ENCODE peak calls at places on chromosome 7, in six cellular contexts. C is breast epithelium, Q is heart left ventricle, D is ovary, R is NB4, E is GM12892. P is an unnamed sample.

GRCh38 chr7:68544851-68545250 is 1053.4 kb upstream of the AUTS2 start:
- DNase-seq in R (no peak), Q (no peak), E (no peak), D (no peak), C (no peak), P (no peak)

GRCh38 chr7:133789951-133790350 is 337.2 kb upstream of the LRGUK start:
- DNase-seq in Q (no peak), C (no peak), D (no peak), R (no peak), E (no peak), P (no peak)

GRCh38 chr7:122310119-122311021 is 5.8 kb upstream of the FEZF1 start:
- DNase-seq in D (peak; percentile 16), E (no peak), Q (peak; percentile 60), R (no peak), C (no peak), P (no peak)

GRCh38 chr7:157771-158251 is 34.6 kb upstream of the FAM20C start:
- DNase-seq in E (no peak), R (no peak), Q (peak; percentile 44), D (no peak), C (no peak), P (no peak)

GRCh38 chr7:26409636-26410035 is 118.0 kb downstream of the SNX10 start:
- DNase-seq in R (no peak), D (no peak), C (no peak), E (no peak), Q (no peak), P (no peak)

GRCh38 chr7:69612981-69613380 is 14.7 kb downstream of the AUTS2 start:
- DNase-seq in Q (no peak), D (no peak), C (no peak), R (no peak), E (no peak), P (no peak)

GRCh38 chr7:106119719-106120118 is 7.6 kb upstream of the SYPL1 start:
- DNase-seq in C (no peak), Q (no peak), E (no peak), D (no peak), R (no peak), P (no peak)

GRCh38 chr7:2605608-2606538 is 25.9 kb upstream of the TTYH3 start:
- DNase-seq in Q (no peak), C (no peak), E (no peak), D (no peak), R (no peak), P (no peak)

GRCh38 chr7:35384761-35385700 is 131.1 kb upstream of the TBX20 start:
- DNase-seq in R (no peak), D (no peak), Q (peak; percentile 78), E (no peak), C (no peak), P (no peak)

GRCh38 chr7:73449422-73449821 is 15.8 kb downstream of the FZD9 start:
- DNase-seq in D (no peak), R (no peak), E (no peak), Q (no peak), C (no peak), P (no peak)

GRCh38 chr7:35736725-35737124 is 41.8 kb upstream of the HERPUD2 start:
- DNase-seq in R (no peak), Q (no peak), D (no peak), C (no peak), E (no peak), P (no peak)

GRCh38 chr7:111654414-111654813 is 92.1 kb upstream of the IMMP2L start:
- DNase-seq in C (no peak), D (no peak), Q (no peak), R (no peak), E (no peak), P (no peak)

GRCh38 chr7:5557920-5558401 is 134.3 kb upstream of the TNRC18 start:
- DNase-seq in E (peak; percentile 68), Q (peak; percentile 87), D (peak; percentile 61), C (peak; percentile 59), R (no peak), P (peak; percentile 63)

GRCh38 chr7:142835487-142835886 is 19.4 kb upstream of the EPHB6 start:
- DNase-seq in Q (no peak), D (no peak), C (no peak), E (no peak), R (no peak), P (peak; percentile 47)

GRCh38 chr7:133481676-133482075 is 228.8 kb downstream of the EXOC4 start:
- DNase-seq in Q (no peak), D (no peak), E (no peak), R (peak; percentile 15), C (no peak), P (no peak)

GRCh38 chr7:12297709-12298108 is 86.6 kb downstream of the TMEM106B start:
- DNase-seq in E (no peak), D (no peak), Q (no peak), R (no peak), C (peak; percentile 17), P (no peak)

GRCh38 chr7:17584822-17585221 is 286.4 kb downstream of the AHR start:
- DNase-seq in R (no peak), Q (no peak), D (no peak), E (no peak), C (no peak), P (no peak)

GRCh38 chr7:99366646-99367045 is 7.9 kb upstream of the ARPC1B start:
- DNase-seq in R (no peak), E (no peak), D (no peak), C (no peak), Q (no peak), P (no peak)

GRCh38 chr7:103106336-103107070 is 31.6 kb downstream of the ARMC10 start:
- DNase-seq in R (no peak), D (peak; percentile 76), C (no peak), Q (no peak), E (no peak), P (no peak)

GRCh38 chr7:12303507-12303906 is 92.4 kb downstream of the TMEM106B start:
- DNase-seq in E (no peak), Q (no peak), C (no peak), D (no peak), R (no peak), P (no peak)

GRCh38 chr7:157086508-157087187 is 52.1 kb upstream of the UBE3C start:
- DNase-seq in C (no peak), D (no peak), E (no peak), R (no peak), Q (no peak), P (no peak)

GRCh38 chr7:31873816-31874597 is 187.0 kb downstream of the PPP1R17 start:
- DNase-seq in C (no peak), E (no peak), R (no peak), D (no peak), Q (no peak), P (no peak)

GRCh38 chr7:75696263-75697037 is 42.3 kb downstream of the HIP1 start:
- DNase-seq in R (no peak), E (no peak), C (no peak), D (no peak), Q (no peak), P (no peak)

GRCh38 chr7:81873559-81873958 is 103.7 kb upstream of the HGF start:
- DNase-seq in C (no peak), R (no peak), Q (no peak), E (no peak), D (no peak), P (no peak)

GRCh38 chr7:15561840-15562239 is at the start of gene AGMO:
- DNase-seq in C (no peak), E (no peak), R (no peak), Q (peak; percentile 76), D (peak; percentile 34), P (no peak)

DNA sequence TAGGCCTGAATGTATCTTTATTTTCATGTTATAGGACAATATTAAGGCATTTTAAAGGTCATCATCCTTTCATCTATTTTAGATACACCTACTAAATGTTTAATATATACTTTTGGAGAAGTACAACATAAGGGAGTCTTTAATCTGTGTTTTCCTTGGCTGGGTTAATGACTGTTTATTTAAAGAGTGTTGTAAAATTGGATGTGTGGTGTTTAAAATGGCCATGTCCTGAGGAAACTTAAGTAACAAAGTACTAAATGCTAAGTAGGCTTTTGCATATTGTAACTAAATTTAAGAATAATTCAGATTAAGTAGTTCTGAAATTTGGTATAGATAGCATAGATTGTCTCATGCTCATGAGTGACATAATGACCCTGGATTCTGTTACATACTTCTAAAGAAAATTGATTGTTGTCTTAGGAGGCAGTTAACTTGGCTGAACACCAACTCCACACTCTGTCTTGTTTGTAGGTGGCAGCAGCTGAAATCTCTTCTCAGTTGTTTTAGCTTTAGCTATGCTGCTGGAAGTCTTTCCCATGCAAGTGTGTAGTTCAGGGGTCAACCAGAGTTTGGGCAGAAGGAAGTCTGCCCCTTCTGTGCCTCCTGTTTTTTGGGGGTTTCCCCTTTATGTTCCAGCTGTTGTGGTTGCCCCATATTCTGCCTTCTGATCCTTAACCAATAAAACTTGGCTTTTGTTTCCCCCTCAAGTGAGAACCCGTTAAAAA is 29.2 kb downstream of the DLD start:
- DNase-seq in R (peak; percentile 14), E (no peak), D (no peak), C (no peak), Q (no peak), P (no peak)
- TF ChIP-seq POLR2A in R (no peak), E (no peak), D (no peak), C (no peak), Q (no peak), P (no peak)

GRCh38 chr7:44709945-44710596 is 38.6 kb upstream of the ZMIZ2 start:
- DNase-seq in E (no peak), D (no peak), Q (no peak), C (no peak), R (no peak), P (no peak)
- TF ChIP-seq POLR2A in E (no peak), D (no peak), Q (no peak), C (no peak), R (no peak), P (no peak)

DNA sequence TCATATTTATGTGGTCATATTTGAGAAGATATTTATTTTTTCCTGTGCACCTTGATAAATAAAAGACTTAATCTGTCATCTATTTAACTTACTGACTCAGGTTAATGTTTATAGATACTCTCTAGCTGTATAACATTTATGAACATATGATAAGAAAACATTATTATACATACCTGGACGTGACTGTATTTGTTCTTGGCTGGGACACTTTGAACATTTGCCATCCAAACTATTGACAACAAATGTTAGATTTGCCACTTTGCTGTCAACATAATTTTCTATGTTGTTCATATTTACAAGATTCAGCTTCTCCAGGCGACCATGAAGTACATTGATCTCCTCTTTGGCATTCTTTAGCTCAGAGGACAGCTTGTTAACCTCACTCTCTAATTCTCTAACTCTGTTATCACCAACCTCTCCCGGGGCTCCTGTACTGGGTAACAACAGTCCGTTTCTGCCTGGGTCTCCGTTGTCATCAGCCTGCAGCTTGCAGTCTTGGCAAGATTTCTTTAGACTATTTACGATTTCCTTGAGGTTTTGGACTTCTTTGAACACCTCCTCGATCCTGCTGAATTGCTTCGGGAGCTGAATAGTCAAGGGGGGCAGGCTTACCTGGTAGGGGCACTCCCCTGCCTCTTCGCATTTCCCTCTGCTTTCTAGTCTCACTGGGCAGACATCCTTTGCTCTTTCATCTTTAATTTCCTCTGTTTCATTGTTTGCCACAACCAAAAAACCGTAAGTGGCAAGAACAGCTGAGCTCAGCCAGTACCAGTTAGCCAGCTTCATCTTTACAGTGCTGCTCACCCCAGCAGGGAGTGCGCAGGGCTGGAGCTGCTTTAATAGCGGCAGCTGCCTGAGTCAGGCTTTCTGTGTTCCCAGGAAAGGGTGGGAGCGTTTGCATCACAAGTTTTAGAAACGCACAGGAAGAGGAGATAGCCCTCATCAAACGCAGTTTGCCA is at the start of gene FGL2:
- DNase-seq in C (peak; percentile 25), D (peak; percentile 50), R (peak; percentile 71), E (no peak), Q (peak; percentile 82), P (no peak)
- TF ChIP-seq POLR2A in C (no peak), D (no peak), R (no peak), E (no peak), Q (peak; percentile 57), P (no peak)

GRCh38 chr7:127650842-127651555 is 995 bp upstream of the SND1 start:
- DNase-seq in R (peak; percentile 73), Q (no peak), E (peak; percentile 12), C (no peak), D (peak; percentile 30), P (no peak)
- TF ChIP-seq POLR2A in R (no peak), Q (no peak), E (no peak), C (no peak), D (no peak), P (no peak)

P was measured in erythroblast.